ENCODE peak calls at places on chromosomes 16 and 17, in five cellular contexts. P is effector CD4-positive, alpha-beta T cell; G is left ventricle myocardium inferior; F is HT-29; U is GOT3. X is an unnamed sample.

GRCh38 chr17:69050999-69051775 is 9.5 kb downstream of the ABCA9 start:
- DNase-seq in P (no peak), G (no peak), F (no peak), U (no peak), X (no peak)

GRCh38 chr17:75654176-75654575 is 12.8 kb downstream of the RECQL5 start:
- DNase-seq in P (no peak), G (no peak), U (no peak), F (peak), X (peak)

GRCh38 chr17:71801301-71801700 is 319.5 kb upstream of the SOX9 start:
- DNase-seq in P (no peak), U (no peak), F (no peak), G (no peak), X (peak)

GRCh38 chr16:74296120-74296464 is 522 bp upstream of the PSMD7 start:
- DNase-seq in G (no peak), U (no peak), F (peak), P (no peak), X (no peak)

GRCh38 chr16:14071576-14072271 is 605 bp downstream of the MRTFB start:
- DNase-seq in U (no peak), P (no peak), G (no peak), F (peak), X (no peak)

GRCh38 chr16:20385844-20386832 is 18.4 kb downstream of the PDILT start:
- DNase-seq in U (no peak), P (peak), G (peak), F (peak), X (peak)

GRCh38 chr16:84475643-84476240 is 28.7 kb downstream of the MEAK7 start:
- DNase-seq in U (no peak), F (no peak), P (no peak), G (no peak), X (peak)

GRCh38 chr17:76513306-76513692 is 12.1 kb upstream of the RHBDF2 start:
- DNase-seq in U (no peak), G (no peak), F (no peak), P (no peak), X (no peak)

GRCh38 chr17:63433746-63434591 is 12.1 kb downstream of the CYB561 start:
- DNase-seq in G (peak), P (no peak), F (no peak), U (peak), X (no peak)

GRCh38 chr16:6913535-6913934 is 419.1 kb upstream of the RBFOX1 start:
- DNase-seq in F (no peak), P (no peak), U (no peak), G (no peak), X (no peak)

GRCh38 chr17:68184141-68184571 is 63.7 kb upstream of the AMZ2 start:
- DNase-seq in P (no peak), U (no peak), G (no peak), F (no peak), X (no peak)

GRCh38 chr17:56676807-56677206 is 83.3 kb downstream of the NOG start:
- DNase-seq in P (no peak), U (no peak), F (no peak), G (no peak), X (peak)

GRCh38 chr16:84115919-84116719 is 623 bp downstream of the MBTPS1 start:
- DNase-seq in G (no peak), P (peak), U (no peak), F (peak), X (peak)

GRCh38 chr16:88591577-88592021 is 21.4 kb downstream of the ZC3H18 start:
- DNase-seq in F (no peak), G (peak), P (no peak), U (no peak), X (no peak)

GRCh38 chr16:31064882-31065461 is 9.1 kb downstream of the ZNF668 start:
- DNase-seq in P (no peak), G (peak), U (no peak), F (peak), X (no peak)

GRCh38 chr17:80942360-80943345 is 49.0 kb upstream of the CHMP6 start:
- DNase-seq in F (no peak), U (no peak), P (no peak), G (peak), X (no peak)

GRCh38 chr16:23013484-23013883 is 135.8 kb downstream of the USP31 start:
- DNase-seq in G (no peak), F (peak), U (no peak), P (no peak), X (peak)

GRCh38 chr16:29821663-29822115 is 1.4 kb downstream of the MVP start:
- DNase-seq in U (no peak), P (no peak), F (peak), G (no peak), X (no peak)

GRCh38 chr17:33112763-33113162 is 121.1 kb downstream of the SPACA3 start:
- DNase-seq in U (no peak), G (no peak), F (no peak), P (no peak), X (peak)

GRCh38 chr16:29820730-29821662 is 734 bp downstream of the MVP start:
- DNase-seq in U (no peak), G (no peak), F (peak), P (no peak), X (no peak)

GRCh38 chr17:29844339-29845048 is 85.5 kb downstream of the SSH2 start:
- DNase-seq in U (no peak), G (no peak), F (no peak), P (no peak), X (peak)

GRCh38 chr16:80527297-80527696 is 13.5 kb upstream of the DYNLRB2 start:
- DNase-seq in P (peak), U (no peak), G (no peak), F (peak), X (peak)

GRCh38 chr17:49031965-49032928 is 35.1 kb downstream of the IGF2BP1 start:
- DNase-seq in F (peak), U (peak), G (no peak), P (peak), X (peak)

GRCh38 chr17:5584971-5585794 is 874 bp upstream of the NLRP1 start:
- DNase-seq in F (no peak), P (no peak), G (peak), U (peak), X (no peak)

GRCh38 chr16:85074225-85074914 is 37.9 kb downstream of the CIBAR2 start:
- DNase-seq in P (no peak), U (no peak), F (no peak), G (no peak), X (no peak)

GRCh38 chr16:87393680-87394055 is 1.5 kb downstream of the MAP1LC3B start:
- DNase-seq in P (no peak), U (no peak), F (no peak), G (peak), X (no peak)

GRCh38 chr17:83109793-83110645 is 30.6 kb downstream of the METRNL start:
- DNase-seq in U (peak), G (peak), F (peak), P (no peak), X (peak)

GRCh38 chr17:8417806-8418205 is 17.9 kb upstream of the NDEL1 start:
- DNase-seq in G (no peak), U (no peak), P (no peak), F (no peak), X (no peak)

GRCh38 chr17:33689725-33690124 is 396.6 kb upstream of the ASIC2 start:
- DNase-seq in G (no peak), P (no peak), U (no peak), F (no peak), X (peak)

GRCh38 chr16:79656537-79657115 is 56.1 kb upstream of the MAF start:
- DNase-seq in U (no peak), G (no peak), F (no peak), P (no peak), X (no peak)

GRCh38 chr16:1105888-1106620 is 10.0 kb upstream of the C1QTNF8 start:
- DNase-seq in F (peak), G (peak), P (peak), U (no peak), X (peak)

GRCh38 chr17:37373530-37374159 is 2.1 kb upstream of the C17orf78 start:
- DNase-seq in P (peak), F (peak), G (peak), U (peak), X (peak)